ENCODE peak calls at places on chromosomes 13 and 19, in seven cellular contexts. A, X, M, J, F, N and Y are unnamed samples.

GRCh38 chr19:14381689-14382474 is 638 bp downstream of the ADGRE5 start:
- DNase-seq in A (no peak), X (peak), M (peak), J (no peak), F (peak), N (peak), Y (peak)

GRCh38 chr19:34241513-34242337 is 12.6 kb upstream of the GARRE1 start:
- DNase-seq in A (peak), X (no peak), M (peak), J (peak), F (peak), N (no peak), Y (peak)

GRCh38 chr13:59842507-59842906 is 321.2 kb downstream of the DIAPH3 start:
- DNase-seq in A (no peak), X (no peak), M (no peak), J (no peak), F (no peak), N (peak), Y (no peak)

GRCh38 chr19:49712397-49712859 is 21.5 kb downstream of the CPT1C start:
- DNase-seq in A (no peak), X (peak), M (peak), J (peak), F (peak), N (peak), Y (peak)

GRCh38 chr13:40064154-40064713 is 408.8 kb downstream of the COG6 start:
- DNase-seq in A (no peak), X (no peak), M (no peak), J (no peak), F (peak), N (no peak), Y (no peak)

GRCh38 chr13:43405457-43405856 is 381.3 kb downstream of the ENOX1 start:
- DNase-seq in A (no peak), X (no peak), M (no peak), J (no peak), F (peak), N (peak), Y (no peak)

GRCh38 chr13:109779074-109779473 is 7.3 kb downstream of the IRS2 start:
- DNase-seq in A (no peak), X (no peak), M (peak), J (no peak), F (no peak), N (no peak), Y (no peak)

GRCh38 chr13:90055121-90055520 is 1292.4 kb upstream of the MIR17HG start:
- DNase-seq in A (no peak), X (no peak), M (no peak), J (no peak), F (no peak), N (no peak), Y (no peak)

GRCh38 chr13:99484405-99484981 is 16.8 kb upstream of the TM9SF2 start:
- DNase-seq in A (no peak), X (no peak), M (peak), J (no peak), F (no peak), N (peak), Y (peak)

GRCh38 chr19:19597809-19598306 is 20.6 kb downstream of the PBX4 start:
- DNase-seq in A (no peak), X (no peak), M (no peak), J (no peak), F (no peak), N (no peak), Y (no peak)

GRCh38 chr19:7975037-7975436 is 30.4 kb downstream of the ELAVL1 start:
- DNase-seq in A (no peak), X (no peak), M (no peak), J (no peak), F (no peak), N (no peak), Y (no peak)

GRCh38 chr13:106874308-106874707 is 306.4 kb upstream of the ARGLU1 start:
- DNase-seq in A (no peak), X (no peak), M (no peak), J (no peak), F (no peak), N (no peak), Y (no peak)

GRCh38 chr19:18543814-18544475 is 572 bp upstream of the FKBP8 start:
- DNase-seq in A (no peak), X (peak), M (peak), J (peak), F (peak), N (peak), Y (peak)
- TF ChIP-seq POLR2A in A (no peak), X (no peak), M (no peak), J (no peak), F (no peak), N (no peak), Y (peak)

GRCh38 chr13:46544208-46544607 is 8.8 kb upstream of the LRCH1 start:
- DNase-seq in A (no peak), X (no peak), M (no peak), J (no peak), F (no peak), N (no peak), Y (no peak)

GRCh38 chr13:46542833-46543232 is 10.1 kb upstream of the LRCH1 start:
- DNase-seq in A (no peak), X (no peak), M (no peak), J (no peak), F (no peak), N (no peak), Y (no peak)

GRCh38 chr13:46543307-46543706 is 9.7 kb upstream of the LRCH1 start:
- DNase-seq in A (no peak), X (no peak), M (no peak), J (no peak), F (no peak), N (no peak), Y (no peak)

GRCh38 chr13:46544811-46545210 is 8.2 kb upstream of the LRCH1 start:
- DNase-seq in A (no peak), X (no peak), M (no peak), J (no peak), F (no peak), N (no peak), Y (no peak)

GRCh38 chr13:46546084-46546786 is 6.7 kb upstream of the LRCH1 start:
- DNase-seq in A (no peak), X (no peak), M (no peak), J (no peak), F (no peak), N (no peak), Y (no peak)
- TF ChIP-seq POLR2A in A (no peak), X (no peak), M (no peak), J (no peak), F (no peak), N (no peak), Y (no peak)

DNA sequence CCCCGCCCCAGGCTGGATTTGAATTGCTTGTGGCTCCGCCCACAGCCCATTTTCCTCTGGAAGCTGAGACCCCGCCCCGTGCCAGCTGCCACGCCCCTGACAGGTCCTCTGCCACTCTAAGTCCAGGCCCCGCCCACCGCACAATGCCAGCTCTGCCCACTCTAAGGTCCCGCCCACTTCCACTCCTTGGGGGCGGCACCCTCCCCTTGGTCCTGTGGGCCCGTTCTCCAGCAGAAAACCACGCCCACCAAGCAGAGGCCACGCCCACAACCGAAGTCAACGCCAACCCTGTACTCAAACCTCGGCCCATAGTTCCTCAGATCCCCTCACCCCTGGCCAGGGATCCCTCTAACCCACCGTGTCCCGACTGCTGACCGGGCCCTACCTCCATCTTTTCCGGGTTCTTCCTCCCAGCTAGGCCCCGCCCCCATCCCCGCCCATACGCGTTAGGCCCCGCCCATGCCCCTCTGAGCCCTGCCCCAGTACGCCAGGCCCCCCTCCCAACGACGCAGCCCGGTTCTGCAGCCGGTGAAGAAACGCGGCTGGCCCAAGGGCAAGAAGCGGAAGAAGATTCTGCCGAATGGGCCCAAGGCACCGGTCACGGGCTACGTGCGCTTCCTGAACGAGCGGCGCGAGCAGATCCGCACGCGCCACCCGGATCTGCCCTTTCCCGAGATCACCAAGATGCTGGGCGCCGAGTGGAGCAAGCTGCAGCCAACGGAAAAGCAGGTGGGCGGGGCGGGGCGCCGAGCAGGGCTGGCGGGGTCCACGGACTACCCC is 1.3 kb downstream of the HMG20B start:
- DNase-seq in A (peak), X (peak), M (peak), J (peak), F (peak), N (peak), Y (peak)
- TF ChIP-seq POLR2A in A (no peak), X (no peak), M (no peak), J (no peak), F (no peak), N (no peak), Y (no peak)

DNA sequence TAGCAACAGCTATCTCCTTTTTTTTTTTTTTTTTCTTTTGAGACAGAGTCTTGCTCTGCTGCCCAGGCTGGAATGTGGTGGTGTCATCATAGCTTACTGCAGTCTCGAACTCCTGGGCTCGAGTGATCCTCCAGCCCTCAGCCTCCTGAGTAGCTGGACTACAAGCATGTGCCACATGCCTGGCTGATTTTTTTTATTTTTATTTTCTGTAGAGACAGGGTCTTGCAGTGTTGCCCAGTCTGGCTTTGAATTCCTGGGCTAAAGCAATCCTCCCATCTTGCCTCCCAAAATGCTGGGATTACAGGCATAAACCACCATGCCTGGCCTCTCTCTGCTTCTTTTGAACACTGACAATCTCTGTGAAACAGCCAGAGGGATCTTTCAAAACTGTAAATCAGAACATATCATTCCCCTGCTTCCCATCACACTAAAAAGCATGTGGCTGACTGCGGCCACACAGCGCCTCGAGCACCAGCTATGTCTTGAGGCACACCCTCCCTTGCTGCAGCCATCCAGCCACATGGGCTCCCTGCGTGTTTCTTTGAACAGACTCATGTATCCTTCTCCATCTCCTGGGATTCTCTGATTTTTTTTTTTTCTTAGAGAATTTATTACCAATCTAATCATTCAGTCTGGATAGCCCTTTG is 110.6 kb downstream of the SIPA1L3 start:
- DNase-seq in A (no peak), X (no peak), M (no peak), J (no peak), F (no peak), N (no peak), Y (no peak)
- TF ChIP-seq POLR2A in A (no peak), X (no peak), M (no peak), J (no peak), F (no peak), N (no peak), Y (no peak)

GRCh38 chr19:57559404-57560025 is at the start of gene ZNF550:
- DNase-seq in A (peak), X (peak), M (peak), J (peak), F (peak), N (peak), Y (peak)
- TF ChIP-seq POLR2A in A (peak), X (peak), M (peak), J (no peak), F (peak), N (peak), Y (peak)

DNA sequence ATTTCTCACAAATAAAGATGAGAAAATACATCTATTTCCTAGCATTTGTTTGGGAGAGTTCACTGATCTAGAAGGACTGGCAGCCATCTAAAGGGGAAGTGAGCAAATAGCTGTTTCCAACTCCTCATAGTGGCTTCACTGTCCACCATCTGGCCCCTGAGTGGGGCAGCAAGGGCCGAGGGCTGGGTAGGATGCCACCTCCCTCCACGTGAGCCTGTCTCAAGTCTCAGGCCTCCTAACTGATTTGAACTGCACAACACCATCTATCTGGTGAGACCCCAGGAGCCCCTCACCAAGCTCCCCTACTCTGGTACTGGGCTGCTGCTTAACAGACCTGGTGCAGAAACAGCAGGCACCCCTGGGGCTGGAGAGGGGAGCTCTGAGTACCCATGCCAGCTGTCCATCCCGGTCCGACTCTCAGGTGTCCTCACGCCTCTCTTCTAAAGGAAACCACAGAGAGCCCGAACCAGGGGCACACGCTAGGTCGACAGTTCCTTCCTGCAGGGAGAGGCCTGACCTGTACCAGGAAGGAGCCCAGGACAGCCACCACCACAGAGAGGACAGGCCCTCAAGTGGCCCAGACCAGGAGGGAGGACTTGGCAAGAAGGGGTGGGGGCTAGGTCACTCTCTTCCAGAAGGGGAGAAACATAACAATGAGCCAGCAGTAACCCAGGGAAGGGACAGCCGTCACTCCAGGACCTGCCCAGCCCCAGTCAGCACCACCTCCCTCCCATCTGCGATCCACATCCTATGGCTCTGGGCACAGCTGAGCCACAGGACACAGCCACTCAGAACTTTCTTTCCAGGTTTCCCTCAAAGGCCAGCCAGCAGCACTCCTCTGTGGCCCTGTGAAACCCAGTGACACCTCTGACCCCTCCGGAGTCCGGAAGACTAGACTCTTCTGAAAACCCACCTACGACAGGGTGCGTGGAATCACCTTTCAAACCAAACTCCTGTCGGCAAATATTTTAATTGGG is 12.9 kb upstream of the SLC35E1 start:
- DNase-seq in A (no peak), X (no peak), M (peak), J (no peak), F (no peak), N (no peak), Y (no peak)
- TF ChIP-seq POLR2A in A (no peak), X (no peak), M (no peak), J (no peak), F (no peak), N (no peak), Y (peak)

GRCh38 chr19:4473011-4473410 is 914 bp downstream of the HDGFL2 start:
- DNase-seq in A (no peak), X (no peak), M (no peak), J (no peak), F (no peak), N (no peak), Y (no peak)

GRCh38 chr19:4474504-4475136 is 2.5 kb downstream of the HDGFL2 start:
- DNase-seq in A (no peak), X (no peak), M (no peak), J (peak), F (no peak), N (peak), Y (no peak)

GRCh38 chr19:4473708-4474503 is 1.8 kb downstream of the HDGFL2 start:
- DNase-seq in A (no peak), X (no peak), M (no peak), J (peak), F (no peak), N (no peak), Y (no peak)

GRCh38 chr19:4472174-4472974 is at the start of gene HDGFL2:
- DNase-seq in A (no peak), X (no peak), M (no peak), J (no peak), F (no peak), N (no peak), Y (no peak)

GRCh38 chr19:4471400-4472173 is 510 bp upstream of the HDGFL2 start:
- DNase-seq in A (peak), X (peak), M (peak), J (peak), F (peak), N (peak), Y (peak)
- TF ChIP-seq POLR2A in A (peak), X (no peak), M (peak), J (no peak), F (no peak), N (peak), Y (peak)

GRCh38 chr19:10467104-10467706 is 36.0 kb downstream of the KEAP1 start:
- DNase-seq in A (no peak), X (no peak), M (peak), J (no peak), F (no peak), N (no peak), Y (no peak)
- TF ChIP-seq POLR2A in A (no peak), X (no peak), M (no peak), J (no peak), F (no peak), N (no peak), Y (no peak)

GRCh38 chr13:44917589-44918322 is 71.5 kb downstream of the NUFIP1 start:
- DNase-seq in A (peak), X (peak), M (peak), J (peak), F (peak), N (peak), Y (peak)
- TF ChIP-seq POLR2A in A (no peak), X (peak), M (peak), J (no peak), F (no peak), N (no peak), Y (peak)